ENCODE peak calls at places on chromosomes 13 and 19, in seven cellular contexts. D is SK-N-SH; X is psoas muscle; B is anterior cingulate cortex; J is activated T-cell treated with anti-CD3 and anti-CD28 coated beads, Interleukin-2, amount 50 U/mL, for 72 hours; I is kidney tubule cell; Y is activated gamma-delta T cell treated with Interleukin-2 at 50 U/mL for 16 hours. W is an unnamed sample.

GRCh38 chr13:109628251-109628699 is 158.1 kb downstream of the IRS2 start:
- DNase-seq in D (no peak), X (no peak), B (no peak), J (no peak), I (peak; percentile 72), Y (no peak), W (no peak)

GRCh38 chr19:8585894-8586750 is 8.9 kb upstream of the MYO1F start:
- DNase-seq in D (peak; percentile 59), X (no peak), B (no peak), J (peak; percentile 61), I (no peak), Y (peak; percentile 54), W (no peak)

GRCh38 chr19:49681830-49682229 is 4.8 kb downstream of the PRMT1 start:
- DNase-seq in D (no peak), X (no peak), B (no peak), J (no peak), I (no peak), Y (no peak), W (no peak)

GRCh38 chr13:67095621-67096020 is 134.5 kb downstream of the PCDH9 start:
- DNase-seq in D (no peak), X (no peak), B (no peak), J (no peak), I (peak; percentile 33), Y (no peak), W (no peak)

GRCh38 chr19:34359954-34360315 is 5.1 kb upstream of the GPI start:
- DNase-seq in D (no peak), X (no peak), B (no peak), J (no peak), I (no peak), Y (no peak), W (no peak)

GRCh38 chr13:66180806-66181205 is 1049.3 kb downstream of the PCDH9 start:
- DNase-seq in D (no peak), X (no peak), B (no peak), J (no peak), I (no peak), Y (no peak), W (no peak)

GRCh38 chr13:30346159-30346788 is 38.9 kb upstream of the KATNAL1 start:
- DNase-seq in D (no peak), X (no peak), B (no peak), J (peak; percentile 76), I (no peak), Y (peak; percentile 63), W (no peak)

GRCh38 chr19:8161135-8161646 is 11.8 kb upstream of the FBN3 start:
- DNase-seq in D (peak; percentile 40), X (no peak), B (peak; percentile 6), J (no peak), I (peak; percentile 57), Y (no peak), W (peak; percentile 33)

GRCh38 chr19:43519436-43520088 is 7.4 kb downstream of the ETHE1 start:
- DNase-seq in D (peak; percentile 73), X (peak; percentile 87), B (peak; percentile 67), J (peak; percentile 78), I (peak; percentile 94), Y (peak; percentile 81), W (peak; percentile 77)

GRCh38 chr19:21580101-21580500 is 74.7 kb downstream of the ZNF429 start:
- DNase-seq in D (no peak), X (no peak), B (no peak), J (no peak), I (no peak), Y (no peak), W (no peak)